ENCODE peak calls at places on chromosomes 5 and 9, in eight cellular contexts. G is A549, E is RWPE2, P is tibial artery, N is NB4, U is AG04449, M is prostate gland, A is AG09309. C is an unnamed sample.

GRCh38 chr9:134525841-134526797 is 115.5 kb upstream of the COL5A1 start:
- DNase-seq in A (no peak), U (no peak), G (no peak), N (no peak), P (peak), M (no peak), E (no peak), C (no peak)

GRCh38 chr5:139147743-139148079 is 50.5 kb downstream of the SIL1 start:
- DNase-seq in U (peak), E (no peak), P (peak), A (no peak), M (peak), G (no peak), N (no peak), C (no peak)

GRCh38 chr9:106286249-106286648 is 576.7 kb upstream of the ZNF462 start:
- DNase-seq in G (peak), N (peak), P (no peak), M (no peak), E (no peak), U (no peak), A (no peak), C (no peak)

GRCh38 chr5:67009028-67009427 is 187.6 kb downstream of the CD180 start:
- DNase-seq in E (no peak), N (no peak), P (no peak), G (no peak), A (no peak), U (no peak), M (no peak), C (no peak)

GRCh38 chr9:21661626-21662025 is 140.8 kb upstream of the MTAP start:
- DNase-seq in M (no peak), G (no peak), P (no peak), A (peak), E (no peak), U (no peak), N (no peak), C (no peak)

GRCh38 chr9:131915181-131915580 is 164.5 kb downstream of the MED27 start:
- DNase-seq in P (no peak), G (no peak), U (no peak), E (no peak), N (no peak), A (no peak), M (no peak), C (no peak)

GRCh38 chr5:966345-966710 is 42.3 kb upstream of the NKD2 start:
- DNase-seq in N (no peak), G (no peak), P (peak), A (no peak), E (no peak), M (no peak), U (no peak), C (no peak)

GRCh38 chr5:127812570-127812969 is 109.4 kb downstream of the CCDC192 start:
- DNase-seq in G (no peak), U (no peak), M (no peak), N (no peak), A (no peak), E (no peak), P (no peak), C (no peak)

GRCh38 chr5:172106511-172107356 is 81.3 kb downstream of the STK10 start:
- DNase-seq in P (no peak), A (no peak), U (no peak), M (peak), N (peak), E (no peak), G (peak), C (peak)

GRCh38 chr9:38154501-38155421 is 85.7 kb upstream of the SHB start:
- DNase-seq in N (no peak), U (no peak), E (no peak), G (no peak), M (no peak), P (no peak), A (no peak), C (no peak)

GRCh38 chr9:86507119-86507731 is 153.0 kb upstream of the TUT7 start:
- DNase-seq in E (no peak), M (no peak), A (no peak), G (no peak), P (no peak), N (no peak), U (no peak), C (no peak)

GRCh38 chr5:178420424-178420823 is 169.8 kb downstream of the COL23A1 start:
- DNase-seq in M (no peak), P (no peak), N (no peak), G (no peak), U (no peak), A (no peak), E (no peak), C (no peak)

GRCh38 chr5:100901851-100902341 is 1.2 kb downstream of the ST8SIA4 start:
- DNase-seq in M (no peak), G (peak), P (peak), U (no peak), A (no peak), N (peak), E (no peak), C (peak)

GRCh38 chr9:134621558-134622110 is 20.0 kb upstream of the COL5A1 start:
- DNase-seq in A (no peak), E (peak), G (no peak), U (no peak), N (no peak), M (no peak), P (peak), C (peak)

GRCh38 chr9:3385871-3386270 is 139.9 kb downstream of the RFX3 start:
- DNase-seq in M (no peak), N (no peak), P (no peak), E (no peak), U (no peak), A (no peak), G (no peak), C (no peak)

GRCh38 chr9:134618163-134618822 is 23.3 kb upstream of the COL5A1 start:
- DNase-seq in A (no peak), U (no peak), N (no peak), E (peak), G (no peak), M (no peak), P (peak), C (peak)

GRCh38 chr9:4490705-4491620 is 695 bp downstream of the SLC1A1 start:
- DNase-seq in A (no peak), G (no peak), N (no peak), M (no peak), E (no peak), P (no peak), U (no peak), C (no peak)

GRCh38 chr5:101878190-101878589 is 417.9 kb downstream of the SLCO4C1 start:
- DNase-seq in P (no peak), N (no peak), U (no peak), A (no peak), G (no peak), E (no peak), M (no peak), C (no peak)

GRCh38 chr9:133715295-133715865 is 22.8 kb downstream of the SARDH start:
- DNase-seq in E (peak), G (no peak), M (no peak), U (no peak), A (no peak), N (peak), P (peak), C (peak)

GRCh38 chr9:75993434-75993833 is 103.0 kb downstream of the PCSK5 start:
- DNase-seq in U (no peak), A (no peak), E (no peak), N (no peak), P (no peak), M (no peak), G (peak), C (no peak)

GRCh38 chr5:63877961-63878360 is 84.3 kb downstream of the HTR1A start:
- DNase-seq in U (no peak), A (no peak), P (no peak), G (no peak), E (no peak), M (no peak), N (no peak), C (no peak)

GRCh38 chr5:74598731-74599624 is 41.5 kb downstream of the ENC1 start:
- DNase-seq in N (no peak), P (no peak), G (no peak), A (no peak), E (no peak), U (no peak), M (no peak), C (no peak)

GRCh38 chr5:33850100-33850594 is 41.6 kb downstream of the ADAMTS12 start:
- DNase-seq in U (no peak), A (no peak), E (no peak), P (no peak), M (no peak), G (peak), N (peak), C (no peak)

GRCh38 chr9:107090218-107090617 is 192.9 kb upstream of the RAD23B start:
- DNase-seq in U (no peak), G (no peak), M (no peak), N (no peak), P (no peak), A (no peak), E (no peak), C (no peak)

GRCh38 chr5:110735545-110735944 is 3.3 kb upstream of the SLC25A46 start:
- DNase-seq in U (no peak), M (no peak), G (no peak), E (no peak), A (no peak), P (no peak), N (no peak), C (no peak)

GRCh38 chr5:172791291-172791690 is 20.3 kb upstream of the DUSP1 start:
- DNase-seq in E (no peak), N (no peak), A (no peak), P (peak), G (no peak), M (no peak), U (no peak), C (no peak)

GRCh38 chr5:150077996-150078801 is 8.2 kb downstream of the CSF1R start:
- DNase-seq in U (no peak), A (no peak), M (no peak), E (no peak), N (no peak), P (no peak), G (no peak), C (no peak)

GRCh38 chr5:175059687-175060194 is 335.4 kb downstream of the MSX2 start:
- DNase-seq in G (peak), P (peak), M (no peak), U (no peak), N (no peak), A (peak), E (no peak), C (no peak)

GRCh38 chr9:114691046-114691955 is 9.3 kb upstream of the TEX48 start:
- DNase-seq in P (no peak), N (peak), G (peak), U (peak), A (peak), M (no peak), E (no peak), C (no peak)

GRCh38 chr9:122103985-122104384 is 10.9 kb upstream of the TTLL11 start:
- DNase-seq in M (no peak), P (no peak), G (no peak), A (no peak), E (no peak), U (no peak), N (no peak), C (no peak)

GRCh38 chr5:32443541-32444190 is 874 bp downstream of the ZFR start:
- DNase-seq in U (no peak), E (no peak), A (no peak), M (peak), N (peak), P (peak), G (peak), C (peak)

GRCh38 chr5:14475013-14475412 is 106.6 kb upstream of the OTULINL start:
- DNase-seq in U (no peak), E (peak), P (no peak), G (no peak), N (no peak), M (no peak), A (no peak), C (no peak)

GRCh38 chr5:36357391-36357790 is 55.7 kb upstream of the RANBP3L start:
- DNase-seq in M (no peak), G (no peak), A (peak), U (peak), N (no peak), P (no peak), E (no peak), C (no peak)

GRCh38 chr5:96315431-96315830 is 117.6 kb downstream of the PCSK1 start:
- DNase-seq in A (no peak), G (no peak), U (no peak), N (no peak), E (no peak), M (no peak), P (no peak), C (no peak)

GRCh38 chr9:128034821-128035764 is 32.0 kb downstream of the NAIF1 start:
- DNase-seq in P (peak), G (peak), A (peak), U (no peak), M (peak), E (peak), N (peak), C (peak)

GRCh38 chr5:123092696-123093095 is 3.7 kb downstream of the PRDM6 start:
- DNase-seq in A (no peak), N (no peak), E (no peak), G (no peak), P (no peak), M (no peak), U (no peak), C (no peak)

GRCh38 chr5:123091988-123092583 is 3.0 kb downstream of the PRDM6 start:
- DNase-seq in A (no peak), M (no peak), G (no peak), E (no peak), P (no peak), N (no peak), U (no peak), C (no peak)

GRCh38 chr5:123094919-123095693 is 6.1 kb downstream of the PRDM6 start:
- DNase-seq in U (no peak), P (peak), M (no peak), A (no peak), N (no peak), G (no peak), E (no peak), C (no peak)

GRCh38 chr5:123094227-123094918 is 5.3 kb downstream of the PRDM6 start:
- DNase-seq in A (no peak), M (no peak), E (no peak), G (no peak), P (no peak), U (no peak), N (no peak), C (no peak)

DNA sequence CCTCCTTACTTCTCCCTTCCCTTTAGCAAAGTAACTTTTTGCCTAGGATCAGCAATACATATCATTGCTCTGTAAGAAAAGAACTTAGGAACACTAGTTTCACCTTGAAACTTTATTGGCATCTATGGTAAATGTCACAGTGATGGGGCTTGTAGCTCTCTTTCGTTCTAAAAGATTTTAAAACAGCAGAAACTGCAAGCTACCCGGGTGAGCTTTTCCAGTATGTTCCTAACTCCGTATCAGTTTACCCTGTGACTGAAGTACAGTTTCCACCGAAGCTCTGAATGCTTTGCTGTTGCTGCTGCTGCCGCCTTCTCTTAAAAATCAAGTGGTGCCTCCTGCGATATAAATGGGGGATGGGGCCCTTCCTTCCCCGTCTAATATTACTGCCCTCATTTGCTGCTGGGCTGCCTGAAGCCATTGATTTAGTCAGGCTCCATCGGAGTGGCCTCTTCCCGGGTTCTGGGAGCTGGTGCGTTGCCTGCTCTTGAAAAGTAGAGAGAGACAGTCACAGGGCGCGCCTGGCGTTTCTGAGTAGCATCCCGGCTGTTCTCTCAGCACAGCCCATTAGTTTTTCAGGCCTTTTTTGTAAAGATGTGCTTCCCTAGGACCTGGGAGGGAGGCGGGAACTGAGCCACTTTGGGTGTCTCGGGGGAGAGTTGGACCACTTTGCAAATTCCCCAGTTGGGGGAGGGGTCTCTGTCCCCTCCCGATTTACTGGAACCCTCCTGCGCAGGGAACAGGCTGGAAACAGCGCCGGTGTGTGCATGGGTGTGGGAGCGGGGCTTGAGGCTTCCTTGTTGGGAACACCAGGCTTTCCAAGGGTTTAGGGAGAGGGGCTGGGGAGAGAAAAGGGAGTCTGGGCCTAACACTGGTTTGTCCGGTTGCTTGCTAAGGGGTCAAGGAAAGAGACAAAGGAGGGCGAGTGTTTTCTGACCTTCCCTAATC is 4.5 kb downstream of the PRDM6 start:
- DNase-seq in E (no peak), M (no peak), A (no peak), U (no peak), P (no peak), N (no peak), G (no peak), C (no peak)
- H3K4me3 ChIP-seq in E (no peak), M (no peak), A (no peak), U (no peak), P (peak), N (no peak), G (no peak), C (no peak)

GRCh38 chr9:137789295-137789895 is 88.2 kb upstream of the CACNA1B start:
- DNase-seq in A (no peak), U (no peak), P (no peak), E (no peak), N (no peak), G (no peak), M (no peak), C (no peak)
- H3K4me3 ChIP-seq in A (no peak), U (no peak), P (no peak), E (no peak), N (no peak), G (no peak), M (no peak), C (no peak)

DNA sequence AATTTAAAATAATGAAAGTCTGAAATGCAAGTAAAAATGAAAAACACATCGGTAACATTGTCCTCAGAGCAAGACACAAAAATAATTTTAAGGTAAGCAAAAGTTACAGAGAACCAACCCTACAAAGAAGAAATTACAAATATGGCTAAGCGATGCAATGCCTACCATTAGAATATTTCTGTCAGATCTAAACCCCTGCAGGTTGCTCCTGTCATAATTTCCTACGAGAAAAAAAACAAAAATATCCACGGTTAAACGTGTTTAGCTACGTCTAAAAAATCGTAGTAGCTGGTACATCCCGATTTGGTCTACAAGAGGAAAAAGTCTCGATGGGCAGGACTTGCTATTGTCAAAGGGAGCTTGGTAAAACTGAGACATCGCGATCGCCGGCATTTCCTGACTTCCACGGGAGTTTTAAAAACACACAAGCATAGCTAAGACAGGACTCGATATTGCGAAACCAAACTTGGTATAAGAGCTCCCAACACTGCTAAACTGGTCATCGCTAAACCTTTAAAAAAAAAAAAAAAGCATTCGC is 1.1 kb upstream of the ANXA2R start:
- DNase-seq in N (peak), U (no peak), A (no peak), M (no peak), G (peak), E (no peak), P (peak), C (peak)
- H3K4me3 ChIP-seq in N (peak), U (peak), A (peak), M (peak), G (peak), E (peak), P (peak), C (peak)

GRCh38 chr9:136656339-136656738 is 6.4 kb upstream of the EGFL7 start:
- DNase-seq in E (no peak), U (no peak), G (no peak), N (no peak), M (no peak), A (no peak), P (peak), C (no peak)

GRCh38 chr9:136656795-136657611 is 5.7 kb upstream of the EGFL7 start:
- DNase-seq in N (peak), M (no peak), G (no peak), U (no peak), A (no peak), P (peak), E (no peak), C (peak)

GRCh38 chr9:136653323-136654064 is 9.2 kb upstream of the EGFL7 start:
- DNase-seq in N (no peak), P (no peak), G (no peak), M (no peak), U (no peak), E (no peak), A (no peak), C (no peak)

GRCh38 chr9:136654820-136655219 is 7.9 kb upstream of the EGFL7 start:
- DNase-seq in N (no peak), M (no peak), P (no peak), A (no peak), U (no peak), G (no peak), E (no peak), C (no peak)

DNA sequence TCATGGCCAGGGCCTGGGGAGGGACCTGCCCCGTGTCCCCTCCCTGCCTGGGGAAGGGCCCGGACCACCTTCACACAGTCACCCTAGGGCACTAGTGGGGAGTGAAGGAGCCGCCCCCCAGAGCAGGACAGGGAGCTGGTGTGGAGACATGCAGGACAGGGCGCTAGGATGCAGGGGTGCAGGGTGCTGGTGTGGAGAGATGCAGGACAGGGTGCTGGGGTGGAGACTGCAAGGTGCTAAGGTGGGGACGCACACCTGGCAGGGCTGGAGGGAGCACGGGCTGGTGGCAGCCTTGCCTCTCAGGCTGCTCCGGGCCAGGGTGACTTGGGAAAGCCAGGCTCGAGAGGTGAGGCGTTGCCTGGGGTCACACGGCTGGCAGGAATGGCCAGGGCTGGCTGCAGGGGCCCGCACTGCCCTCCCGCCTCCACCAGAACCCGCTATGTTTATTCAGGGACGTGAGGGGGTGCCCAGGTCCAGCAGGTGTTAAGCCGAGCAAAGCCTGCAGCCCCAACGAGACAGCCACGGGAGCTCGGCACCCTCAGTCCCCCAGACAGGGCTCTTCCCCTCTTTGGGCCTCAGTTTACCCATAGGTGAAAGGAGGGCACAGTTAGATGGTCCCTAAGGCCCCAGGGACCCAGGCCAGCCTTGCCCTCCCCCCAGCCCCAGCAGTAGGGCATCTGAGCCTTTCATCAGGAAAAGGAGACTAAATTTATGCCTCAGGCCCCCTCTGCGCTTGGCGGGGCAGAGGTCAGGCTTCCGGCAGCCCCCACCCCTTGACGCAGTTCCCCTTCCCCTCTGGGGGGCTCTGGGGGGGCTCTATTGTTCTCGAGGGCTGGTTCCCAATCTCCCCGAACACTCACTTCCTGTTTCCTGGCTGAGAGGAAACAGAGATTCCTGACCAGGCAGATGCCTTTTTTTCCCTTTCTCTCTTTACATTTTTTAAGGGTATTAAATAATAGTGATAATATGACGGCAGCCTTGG is 7.2 kb upstream of the EGFL7 start:
- DNase-seq in U (no peak), E (no peak), G (no peak), M (no peak), A (no peak), P (no peak), N (no peak), C (peak)
- H3K4me3 ChIP-seq in U (no peak), E (no peak), G (no peak), M (no peak), A (no peak), P (no peak), N (no peak), C (no peak)

GRCh38 chr5:125409496-125410351 is 663.3 kb upstream of the ZNF608 start:
- DNase-seq in U (no peak), P (no peak), M (peak), G (no peak), A (no peak), N (no peak), E (no peak), C (no peak)
- H3K4me3 ChIP-seq in U (no peak), P (no peak), M (no peak), G (no peak), A (no peak), N (no peak), E (no peak), C (no peak)